ENCODE peak calls at places on chromosomes 11 and 22, in four cellular contexts. One of them, this sample, is unnamed.

GRCh38 chr11:106468091-106468490 is 390.6 kb downstream of the AASDHPPT start:
- DNase-seq in CD4-positive, CD25-positive, alpha-beta regulatory T cell: no peak
- DNase-seq in substantia nigra: no peak
- DNase-seq in stimulated activated CD8-positive, alpha-beta memory T cell treated with anti-CD3 and anti-CD28 coated beads, Interleukin-12 subunit alpha, Interleukin-12 subunit beta, amount 100 ng/mL, for 4 hours: no peak
- DNase-seq in this sample: no peak

GRCh38 chr22:49359061-49359460 is 468.6 kb downstream of the BRD1 start:
- DNase-seq in CD4-positive, CD25-positive, alpha-beta regulatory T cell: no peak
- DNase-seq in substantia nigra: no peak
- DNase-seq in stimulated activated CD8-positive, alpha-beta memory T cell treated with anti-CD3 and anti-CD28 coated beads, Interleukin-12 subunit alpha, Interleukin-12 subunit beta, amount 100 ng/mL, for 4 hours: no peak
- DNase-seq in this sample: no peak

GRCh38 chr11:112216591-112217105 is 9.6 kb upstream of the PTS start:
- DNase-seq in CD4-positive, CD25-positive, alpha-beta regulatory T cell: no peak
- DNase-seq in substantia nigra: no peak
- DNase-seq in stimulated activated CD8-positive, alpha-beta memory T cell treated with anti-CD3 and anti-CD28 coated beads, Interleukin-12 subunit alpha, Interleukin-12 subunit beta, amount 100 ng/mL, for 4 hours: no peak
- DNase-seq in this sample: no peak

GRCh38 chr11:67120881-67121710 is 2.0 kb downstream of the KDM2A start:
- DNase-seq in CD4-positive, CD25-positive, alpha-beta regulatory T cell: peak; percentile 45
- DNase-seq in substantia nigra: no peak
- DNase-seq in stimulated activated CD8-positive, alpha-beta memory T cell treated with anti-CD3 and anti-CD28 coated beads, Interleukin-12 subunit alpha, Interleukin-12 subunit beta, amount 100 ng/mL, for 4 hours: no peak
- DNase-seq in this sample: no peak

GRCh38 chr11:65431452-65432132 is 9.0 kb downstream of the NEAT1 start:
- DNase-seq in CD4-positive, CD25-positive, alpha-beta regulatory T cell: peak; percentile 73
- DNase-seq in substantia nigra: no peak
- DNase-seq in stimulated activated CD8-positive, alpha-beta memory T cell treated with anti-CD3 and anti-CD28 coated beads, Interleukin-12 subunit alpha, Interleukin-12 subunit beta, amount 100 ng/mL, for 4 hours: no peak
- DNase-seq in this sample: no peak

GRCh38 chr22:27651486-27651885 is 150.1 kb downstream of the MN1 start:
- DNase-seq in CD4-positive, CD25-positive, alpha-beta regulatory T cell: no peak
- DNase-seq in substantia nigra: no peak
- DNase-seq in stimulated activated CD8-positive, alpha-beta memory T cell treated with anti-CD3 and anti-CD28 coated beads, Interleukin-12 subunit alpha, Interleukin-12 subunit beta, amount 100 ng/mL, for 4 hours: no peak
- DNase-seq in this sample: no peak

GRCh38 chr11:72972541-72973128 is 158.4 kb downstream of the ATG16L2 start:
- DNase-seq in CD4-positive, CD25-positive, alpha-beta regulatory T cell: no peak
- DNase-seq in substantia nigra: no peak
- DNase-seq in stimulated activated CD8-positive, alpha-beta memory T cell treated with anti-CD3 and anti-CD28 coated beads, Interleukin-12 subunit alpha, Interleukin-12 subunit beta, amount 100 ng/mL, for 4 hours: no peak
- DNase-seq in this sample: no peak

GRCh38 chr11:67321313-67321871 is 18.1 kb downstream of the SSH3 start:
- DNase-seq in CD4-positive, CD25-positive, alpha-beta regulatory T cell: no peak
- DNase-seq in substantia nigra: no peak
- DNase-seq in stimulated activated CD8-positive, alpha-beta memory T cell treated with anti-CD3 and anti-CD28 coated beads, Interleukin-12 subunit alpha, Interleukin-12 subunit beta, amount 100 ng/mL, for 4 hours: no peak
- DNase-seq in this sample: no peak

GRCh38 chr11:61274084-61274483 is 21.0 kb downstream of the VWCE start:
- DNase-seq in CD4-positive, CD25-positive, alpha-beta regulatory T cell: no peak
- DNase-seq in substantia nigra: no peak
- DNase-seq in stimulated activated CD8-positive, alpha-beta memory T cell treated with anti-CD3 and anti-CD28 coated beads, Interleukin-12 subunit alpha, Interleukin-12 subunit beta, amount 100 ng/mL, for 4 hours: no peak
- DNase-seq in this sample: no peak

GRCh38 chr11:73726825-73727224 is 34.0 kb downstream of the RAB6A start:
- DNase-seq in CD4-positive, CD25-positive, alpha-beta regulatory T cell: no peak
- DNase-seq in substantia nigra: no peak
- DNase-seq in stimulated activated CD8-positive, alpha-beta memory T cell treated with anti-CD3 and anti-CD28 coated beads, Interleukin-12 subunit alpha, Interleukin-12 subunit beta, amount 100 ng/mL, for 4 hours: no peak
- DNase-seq in this sample: no peak

GRCh38 chr11:1472180-1473005 is 14.2 kb downstream of the MOB2 start:
- DNase-seq in CD4-positive, CD25-positive, alpha-beta regulatory T cell: no peak
- DNase-seq in substantia nigra: no peak
- DNase-seq in stimulated activated CD8-positive, alpha-beta memory T cell treated with anti-CD3 and anti-CD28 coated beads, Interleukin-12 subunit alpha, Interleukin-12 subunit beta, amount 100 ng/mL, for 4 hours: no peak
- DNase-seq in this sample: no peak